ENCODE peak calls at places on chromosomes 5 and 9, in seven cellular contexts. F is prostate gland, R is tibial artery, N is heart left ventricle, M is brain microvascular endothelial cell, J is aorta, I is substantia nigra. E is an unnamed sample.

GRCh38 chr9:130741831-130742449 is 48.4 kb downstream of the EXOSC2 start:
- DNase-seq in F (no peak), M (peak), N (no peak), R (no peak), J (no peak), I (no peak), E (no peak)

GRCh38 chr5:171162602-171163001 is 146.4 kb upstream of the TLX3 start:
- DNase-seq in N (no peak), M (peak), I (no peak), F (no peak), R (no peak), J (no peak), E (no peak)

GRCh38 chr5:121667292-121667691 is 184.4 kb upstream of the FTMT start:
- DNase-seq in M (no peak), R (no peak), N (no peak), F (no peak), I (no peak), J (no peak), E (no peak)

GRCh38 chr9:76996700-76997099 is 22.8 kb upstream of the FOXB2 start:
- DNase-seq in N (no peak), F (no peak), M (peak), I (peak), J (peak), R (peak), E (peak)

GRCh38 chr5:15106530-15107283 is 235.1 kb upstream of the ANKH start:
- DNase-seq in J (no peak), F (no peak), R (no peak), I (no peak), N (no peak), M (no peak), E (no peak)

GRCh38 chr5:61623401-61624069 is 291.5 kb downstream of the ZSWIM6 start:
- DNase-seq in R (no peak), J (no peak), F (no peak), I (peak), N (no peak), M (peak), E (no peak)

GRCh38 chr5:142823176-142823575 is 53.0 kb downstream of the ARHGAP26 start:
- DNase-seq in M (no peak), F (no peak), N (no peak), J (no peak), I (no peak), R (no peak), E (no peak)

GRCh38 chr5:318931-319601 is 2.4 kb upstream of the AHRR start:
- DNase-seq in I (no peak), J (no peak), R (no peak), M (no peak), N (no peak), F (no peak), E (no peak)

GRCh38 chr9:110842169-110842568 is 173.6 kb downstream of the MUSK start:
- DNase-seq in N (no peak), I (no peak), J (no peak), R (no peak), M (no peak), F (no peak), E (no peak)

GRCh38 chr5:126514159-126515141 is 80.6 kb downstream of the ALDH7A1 start:
- DNase-seq in J (no peak), N (no peak), M (peak), R (no peak), I (no peak), F (no peak), E (no peak)

GRCh38 chr5:132425009-132425937 is 55.8 kb downstream of the SLC22A5 start:
- DNase-seq in N (no peak), J (no peak), M (peak), I (no peak), R (no peak), F (no peak), E (no peak)

GRCh38 chr9:133050142-133050541 is 11.6 kb upstream of the CEL start:
- DNase-seq in M (peak), J (no peak), R (no peak), N (no peak), I (peak), F (no peak), E (no peak)

GRCh38 chr5:148352696-148353095 is 17.3 kb downstream of the SPINK9 start:
- DNase-seq in M (no peak), J (no peak), I (no peak), F (no peak), N (no peak), R (no peak), E (no peak)

GRCh38 chr5:158988987-158989624 is 110.6 kb downstream of the EBF1 start:
- DNase-seq in M (no peak), I (no peak), F (no peak), J (no peak), N (no peak), R (no peak), E (no peak)

GRCh38 chr5:34924462-34924765 is 4.9 kb upstream of the DNAJC21 start:
- DNase-seq in N (no peak), J (no peak), M (no peak), R (no peak), I (no peak), F (no peak), E (no peak)

GRCh38 chr5:135157421-135158314 is 123.6 kb upstream of the PITX1 start:
- DNase-seq in J (no peak), N (no peak), R (no peak), I (no peak), M (no peak), F (no peak), E (no peak)

GRCh38 chr5:130290219-130290618 is 386.0 kb downstream of the CHSY3 start:
- DNase-seq in R (no peak), I (no peak), J (no peak), M (no peak), F (no peak), N (no peak), E (no peak)

GRCh38 chr9:133477992-133478850 is 678 bp downstream of the SLC2A6 start:
- DNase-seq in R (no peak), J (no peak), I (no peak), M (peak), N (peak), F (no peak), E (peak)

GRCh38 chr5:159751459-159751858 is 164.8 kb upstream of the ADRA1B start:
- DNase-seq in N (no peak), J (no peak), M (no peak), R (no peak), I (no peak), F (no peak), E (no peak)

GRCh38 chr9:38435526-38435925 is 11.3 kb upstream of the IGFBPL1 start:
- DNase-seq in I (no peak), M (no peak), R (no peak), J (no peak), N (no peak), F (no peak), E (no peak)

GRCh38 chr5:112109331-112109993 is 309.6 kb downstream of the EPB41L4A start:
- DNase-seq in N (no peak), M (peak), J (no peak), F (no peak), I (no peak), R (no peak), E (no peak)

GRCh38 chr5:92337772-92338234 is 954.7 kb upstream of the ARRDC3 start:
- DNase-seq in N (no peak), R (no peak), F (no peak), I (no peak), M (no peak), J (no peak), E (no peak)

GRCh38 chr5:122778157-122778556 is 3.3 kb downstream of the SNX2 start:
- DNase-seq in R (no peak), I (no peak), J (no peak), N (no peak), F (no peak), M (no peak), E (no peak)

GRCh38 chr5:122774519-122774860 is 390 bp upstream of the SNX2 start:
- DNase-seq in J (no peak), R (no peak), F (no peak), N (no peak), I (no peak), M (no peak), E (no peak)

GRCh38 chr5:122775713-122776084 is 819 bp downstream of the SNX2 start:
- DNase-seq in R (no peak), M (no peak), J (no peak), F (no peak), I (no peak), N (no peak), E (no peak)

GRCh38 chr5:122774861-122775712 is at the start of gene SNX2:
- DNase-seq in I (peak), M (peak), R (peak), F (peak), J (peak), N (peak), E (peak)

GRCh38 chr5:122776143-122776542 is 1.3 kb downstream of the SNX2 start:
- DNase-seq in I (no peak), N (no peak), J (no peak), F (no peak), R (no peak), M (no peak), E (no peak)
- H3K27ac ChIP-seq in I (no peak), N (peak), J (no peak), F (no peak), R (peak), M (peak), E (no peak)

DNA sequence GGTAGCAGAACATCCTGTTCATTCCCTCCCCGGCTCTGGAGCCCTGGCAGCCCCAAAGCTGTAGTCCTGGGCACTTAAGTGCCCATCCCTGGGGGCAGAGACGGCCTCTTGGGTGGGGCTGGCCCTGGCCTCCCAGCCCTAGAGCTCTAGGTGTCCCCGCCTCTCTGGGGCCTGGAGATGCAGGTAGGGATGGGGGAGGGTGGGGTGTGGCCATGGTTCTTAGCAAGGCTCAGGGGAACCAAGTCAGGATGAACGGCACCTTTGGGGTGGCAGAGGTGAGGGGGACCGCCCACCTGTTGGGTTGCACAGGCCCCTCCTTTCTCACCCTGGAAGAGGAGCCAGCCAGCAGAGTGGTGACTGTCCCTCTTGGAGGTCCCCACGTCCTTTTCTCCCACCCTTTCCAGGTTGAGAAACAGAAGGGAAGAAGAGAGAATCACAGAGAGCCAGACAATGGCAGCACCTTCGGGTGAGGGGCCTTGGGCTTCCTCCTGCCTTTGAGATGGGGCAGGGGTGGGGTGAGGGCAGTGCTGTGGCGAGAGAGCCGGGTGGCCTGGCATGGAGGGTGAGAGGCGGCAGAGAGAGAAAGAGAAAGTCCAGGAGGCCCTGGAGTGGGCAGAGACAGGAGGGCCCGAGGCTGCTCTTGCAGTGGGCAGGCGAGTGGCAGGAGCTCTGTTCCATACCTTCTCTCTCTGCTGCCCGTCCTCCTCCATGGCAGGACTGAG is 2.3 kb downstream of the CRAT start:
- DNase-seq in M (no peak), F (no peak), N (no peak), R (no peak), I (no peak), J (no peak), E (no peak)
- H3K27ac ChIP-seq in M (no peak), F (peak), N (no peak), R (no peak), I (no peak), J (no peak), E (no peak)

GRCh38 chr5:146137967-146138403 is 32.6 kb upstream of the PLAC8L1 start:
- DNase-seq in F (no peak), R (no peak), J (no peak), I (no peak), N (no peak), M (peak), E (no peak)
- H3K27ac ChIP-seq in F (no peak), R (no peak), J (no peak), I (no peak), N (no peak), M (no peak), E (no peak)

GRCh38 chr5:54022156-54022685 is 288.2 kb downstream of the ARL15 start:
- DNase-seq in N (no peak), F (no peak), M (no peak), R (no peak), I (no peak), J (no peak), E (no peak)
- H3K27ac ChIP-seq in N (no peak), F (no peak), M (peak), R (no peak), I (no peak), J (no peak), E (no peak)

GRCh38 chr9:69174645-69175487 is 789 bp downstream of the TJP2 start:
- DNase-seq in R (peak), F (no peak), M (peak), I (peak), J (peak), N (no peak), E (no peak)
- H3K27ac ChIP-seq in R (peak), F (peak), M (peak), I (peak), J (peak), N (peak), E (peak)